ENCODE peak calls at places on chromosomes 1 and 21, in seven cellular contexts. P is GM23248; Y is neural progenitor cell; W is IMR-90; J is Peyer's patch; L is body of pancreas; B is CD4-positive, alpha-beta T cell. G is an unnamed sample.

GRCh38 chr1:116983678-116984077 is 17.9 kb upstream of the CD101 start:
- DNase-seq in Y (no peak), B (no peak), L (no peak), P (no peak), J (no peak), W (no peak), G (no peak)

GRCh38 chr1:150881331-150882070 is 5.1 kb upstream of the ARNT start:
- DNase-seq in Y (no peak), W (peak; percentile 97), P (peak; percentile 94), L (no peak), J (no peak), B (no peak), G (no peak)

GRCh38 chr1:192575499-192576189 is at the start of gene RGS1:
- DNase-seq in Y (no peak), L (peak; percentile 16), B (peak; percentile 50), J (peak; percentile 72), W (no peak), P (no peak), G (peak; percentile 53)

GRCh38 chr1:153387785-153388184 is 3.1 kb downstream of the S100A8 start:
- DNase-seq in B (no peak), Y (no peak), J (no peak), W (no peak), P (no peak), L (no peak), G (no peak)

GRCh38 chr21:41366522-41367151 is 4.8 kb downstream of the MX2 start:
- DNase-seq in L (peak; percentile 56), B (no peak), J (peak; percentile 37), P (peak; percentile 50), W (peak; percentile 73), Y (no peak), G (peak; percentile 82)

GRCh38 chr1:169644298-169644697 is 14.4 kb upstream of the SELP start:
- DNase-seq in P (no peak), J (no peak), L (no peak), W (no peak), Y (peak; percentile 11), B (no peak), G (no peak)

GRCh38 chr1:65001238-65001792 is 35.0 kb upstream of the JAK1 start:
- DNase-seq in B (peak; percentile 54), L (peak; percentile 35), J (peak; percentile 77), W (peak; percentile 68), P (peak; percentile 94), Y (peak; percentile 66), G (peak; percentile 82)

GRCh38 chr1:223007250-223007649 is 135.8 kb downstream of the TLR5 start:
- DNase-seq in P (no peak), L (no peak), Y (no peak), W (no peak), J (no peak), B (no peak), G (no peak)

GRCh38 chr1:94321662-94322061 is 84.3 kb upstream of the ARHGAP29 start:
- DNase-seq in L (no peak), Y (no peak), B (no peak), P (no peak), J (no peak), W (no peak), G (no peak)

GRCh38 chr1:94318505-94319030 is 81.2 kb upstream of the ARHGAP29 start:
- DNase-seq in P (no peak), J (no peak), Y (no peak), B (no peak), W (no peak), L (no peak), G (no peak)

GRCh38 chr1:94316836-94317789 is 79.7 kb upstream of the ARHGAP29 start:
- DNase-seq in W (peak; percentile 52), P (peak; percentile 64), J (no peak), L (no peak), B (no peak), Y (no peak), G (no peak)

GRCh38 chr1:94317790-94318188 is 80.4 kb upstream of the ARHGAP29 start:
- DNase-seq in P (no peak), L (no peak), W (no peak), Y (no peak), J (no peak), B (no peak), G (no peak)

DNA sequence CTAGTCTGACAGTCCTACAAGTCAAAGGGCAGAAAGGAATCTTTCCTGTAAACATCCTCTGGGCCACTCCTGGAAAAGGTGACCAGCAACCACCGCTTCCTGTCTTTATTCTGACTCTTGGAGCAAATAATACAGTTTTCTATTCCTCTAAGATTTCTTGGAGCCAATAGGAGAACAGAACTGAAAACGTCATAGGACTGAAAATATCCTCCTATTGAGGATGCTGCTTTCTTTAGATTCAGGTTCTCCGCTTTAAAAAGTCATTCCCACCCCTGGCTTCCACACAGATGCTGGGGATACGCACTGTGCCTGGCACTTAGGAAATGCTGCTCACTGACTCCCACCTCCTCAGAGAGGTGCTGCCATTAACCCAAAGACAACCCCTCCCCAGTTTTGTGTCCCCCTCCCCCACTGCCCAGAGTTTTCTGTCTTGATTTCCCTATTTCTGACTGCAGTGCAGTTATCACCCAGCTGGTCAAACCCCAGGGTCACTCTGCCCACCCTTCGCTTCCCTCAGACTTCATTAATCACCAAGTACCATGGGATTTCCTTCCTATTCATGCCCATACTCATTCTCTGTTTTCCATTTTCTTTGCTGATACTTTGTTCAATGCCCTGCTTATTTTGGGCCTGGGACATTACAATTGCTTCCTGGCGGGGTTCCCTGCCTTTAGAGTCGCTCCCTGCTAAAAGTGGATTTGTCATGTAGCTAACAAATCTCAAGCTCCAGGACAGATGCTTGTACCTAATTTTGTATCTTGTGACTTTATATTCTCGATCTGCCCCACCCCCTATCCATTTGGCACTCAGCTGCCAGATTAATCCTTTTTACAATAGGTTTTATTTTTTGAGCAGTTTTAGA is 82.2 kb upstream of the ARHGAP29 start:
- DNase-seq in Y (peak; percentile 46), L (no peak), W (no peak), B (no peak), P (no peak), J (no peak), G (no peak)
- H3K27ac ChIP-seq in Y (peak overlapping the region; percentile 45), L (no peak overlapping the region), W (no peak overlapping the region), B (no peak overlapping the region), P (no peak overlapping the region), J (no peak overlapping the region), G (peak overlapping the region; percentile 49)

GRCh38 chr1:201736707-201737320 is 92.1 kb upstream of the IPO9 start:
- DNase-seq in J (no peak), L (no peak), W (no peak), B (no peak), P (no peak), Y (no peak), G (no peak)

GRCh38 chr1:201740086-201740541 is 88.8 kb upstream of the IPO9 start:
- DNase-seq in Y (peak; percentile 52), W (no peak), B (no peak), P (peak; percentile 61), J (no peak), L (no peak), G (no peak)

GRCh38 chr1:201739054-201739453 is 89.9 kb upstream of the IPO9 start:
- DNase-seq in P (peak; percentile 46), L (no peak), J (no peak), W (no peak), Y (no peak), B (no peak), G (no peak)

GRCh38 chr1:201739492-201740085 is 89.4 kb upstream of the IPO9 start:
- DNase-seq in J (peak; percentile 66), W (no peak), P (peak; percentile 82), L (peak; percentile 73), Y (peak; percentile 82), B (peak; percentile 47), G (peak; percentile 70)

GRCh38 chr1:201737350-201738060 is 91.5 kb upstream of the IPO9 start:
- DNase-seq in J (no peak), L (no peak), Y (peak; percentile 90), P (peak; percentile 90), B (no peak), W (peak; percentile 92), G (no peak)
- H3K27ac ChIP-seq in J (peak overlapping the region; percentile 45), L (no peak overlapping the region), Y (peak overlapping the region; percentile 97), P (peak overlapping the region; percentile 76), B (no peak overlapping the region), W (peak overlapping the region; percentile 45), G (peak overlapping the region; percentile 4)

GRCh38 chr1:158179301-158180041 is 1.2 kb upstream of the CD1D start:
- DNase-seq in Y (no peak), P (no peak), W (no peak), L (no peak), B (no peak), J (peak; percentile 77), G (no peak)

GRCh38 chr1:158177705-158178450 is 2.8 kb upstream of the CD1D start:
- DNase-seq in W (peak; percentile 31), L (peak; percentile 86), B (no peak), J (peak; percentile 93), Y (peak; percentile 91), P (peak; percentile 61), G (peak; percentile 94)

GRCh38 chr1:158180741-158181576 is at the start of gene CD1D:
- DNase-seq in B (no peak), L (no peak), P (peak; percentile 32), W (no peak), Y (peak; percentile 77), J (peak; percentile 58), G (peak; percentile 69)

GRCh38 chr1:158181577-158181922 is 855 bp downstream of the CD1D start:
- DNase-seq in B (no peak), L (no peak), P (no peak), J (no peak), W (no peak), Y (no peak), G (no peak)

GRCh38 chr1:158176399-158176798 is 4.3 kb upstream of the CD1D start:
- DNase-seq in J (peak; percentile 63), P (no peak), Y (no peak), L (no peak), W (no peak), B (no peak), G (no peak)
- H3K27ac ChIP-seq in J (no peak overlapping the region), P (no peak overlapping the region), Y (no peak overlapping the region), L (no peak overlapping the region), W (no peak overlapping the region), B (no peak overlapping the region), G (no peak overlapping the region)

GRCh38 chr21:43850728-43851295 is 14.2 kb upstream of the AGPAT3 start:
- DNase-seq in W (no peak), Y (no peak), B (no peak), J (no peak), P (no peak), L (no peak), G (no peak)

GRCh38 chr21:43847301-43847700 is 17.7 kb upstream of the AGPAT3 start:
- DNase-seq in P (no peak), Y (no peak), W (no peak), J (no peak), B (no peak), L (no peak), G (no peak)

GRCh38 chr21:43848771-43849170 is 16.3 kb upstream of the AGPAT3 start:
- DNase-seq in W (no peak), J (no peak), L (no peak), P (no peak), Y (no peak), B (no peak), G (no peak)

GRCh38 chr21:43851593-43851992 is 13.4 kb upstream of the AGPAT3 start:
- DNase-seq in B (no peak), J (no peak), Y (no peak), W (no peak), L (no peak), P (no peak), G (no peak)

DNA sequence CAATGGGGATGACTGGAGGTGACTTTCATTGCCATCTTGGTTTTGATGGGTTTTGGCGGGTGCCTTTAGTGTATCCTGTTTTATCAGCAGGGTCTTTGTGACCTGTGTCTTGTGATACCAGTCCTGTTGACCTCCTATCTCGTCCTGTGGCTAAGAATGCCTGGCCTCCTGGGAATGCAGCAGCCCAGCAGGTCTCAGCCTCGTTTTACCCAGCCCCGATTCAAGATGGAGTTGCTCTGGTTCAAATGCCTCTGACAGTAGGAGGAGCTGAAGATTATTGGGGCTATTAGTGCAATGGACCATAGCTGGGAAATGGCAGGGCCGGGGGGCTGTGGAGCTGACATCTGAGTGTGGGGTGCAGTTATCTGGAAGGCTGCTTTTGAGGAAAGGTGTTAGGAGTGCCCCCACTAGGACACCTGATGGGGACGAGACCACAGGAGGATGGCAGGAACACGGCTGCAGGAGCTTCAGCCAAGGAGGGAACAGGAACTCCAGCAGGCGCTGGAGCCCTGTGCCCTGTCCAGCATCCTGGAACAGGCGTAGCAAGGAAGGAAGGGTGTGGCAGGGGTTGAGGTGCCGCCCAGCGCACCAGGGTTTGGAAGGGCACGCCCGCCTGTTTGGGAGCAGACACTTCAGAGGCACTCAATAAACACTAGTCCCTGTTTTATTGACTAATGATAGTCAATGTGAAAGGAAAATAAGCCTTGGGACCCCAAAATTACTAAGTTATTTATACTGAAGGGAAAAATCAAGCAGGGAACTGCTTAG is 15.3 kb upstream of the AGPAT3 start:
- DNase-seq in P (no peak), J (no peak), W (no peak), Y (no peak), L (no peak), B (no peak), G (no peak)
- H3K27ac ChIP-seq in P (no peak overlapping the region), J (no peak overlapping the region), W (no peak overlapping the region), Y (no peak overlapping the region), L (no peak overlapping the region), B (no peak overlapping the region), G (no peak overlapping the region)